ENCODE peak calls at places on chromosomes 6 and 20, in five cellular contexts. I is uterus, B is suprapubic skin, R is A549, V is HepG2. O is an unnamed sample.
A peak's percentile ranks its signal among the peaks of the same experiment; 100 is the strongest.

GRCh38 chr20:56610098-56610497 is 19.0 kb upstream of the TFAP2C start:
- DNase-seq in B (no peak), V (no peak), I (no peak), R (no peak), O (no peak)

GRCh38 chr20:58721951-58722371 is 29.4 kb downstream of the NPEPL1 start:
- DNase-seq in B (peak; percentile 74), I (no peak), R (no peak), V (no peak), O (peak; percentile 52)

GRCh38 chr6:46985943-46986342 is 56.2 kb downstream of the ADGRF1 start:
- DNase-seq in V (no peak), B (no peak), I (no peak), R (no peak), O (no peak)

GRCh38 chr6:7590918-7591302 is 912 bp downstream of the SNRNP48 start:
- DNase-seq in R (no peak), B (no peak), V (peak; percentile 30), I (no peak), O (peak; percentile 21)

GRCh38 chr6:40755046-40755681 is 168.0 kb upstream of the LRFN2 start:
- DNase-seq in R (no peak), B (no peak), V (no peak), I (peak; percentile 74), O (no peak)

GRCh38 chr20:32752458-32753250 is 9.4 kb upstream of the COMMD7 start:
- DNase-seq in B (no peak), R (no peak), I (no peak), V (no peak), O (no peak)

GRCh38 chr6:54716869-54717268 is 129.7 kb upstream of the FAM83B start:
- DNase-seq in V (no peak), B (no peak), R (no peak), I (no peak), O (no peak)

GRCh38 chr6:72746276-72746675 is 124.4 kb downstream of the KCNQ5 start:
- DNase-seq in V (no peak), I (no peak), B (no peak), R (peak; percentile 5), O (no peak)

GRCh38 chr6:140485740-140486467 is 1111.5 kb upstream of the CITED2 start:
- DNase-seq in I (peak; percentile 56), B (no peak), R (peak; percentile 69), V (no peak), O (no peak)

GRCh38 chr6:53065266-53066058 is at the start of gene FBXO9:
- DNase-seq in R (peak; percentile 58), B (peak; percentile 82), I (peak; percentile 52), V (peak; percentile 58), O (peak; percentile 43)

GRCh38 chr20:38473353-38473795 is 731 bp downstream of the RALGAPB start:
- DNase-seq in I (no peak), R (peak; percentile 25), B (no peak), V (peak; percentile 67), O (no peak)

GRCh38 chr6:113184291-113184690 is 672.9 kb upstream of the MARCKS start:
- DNase-seq in R (peak; percentile 5), V (no peak), B (no peak), I (no peak), O (no peak)

GRCh38 chr20:47392015-47392720 is 35.7 kb upstream of the ZMYND8 start:
- DNase-seq in B (no peak), R (peak; percentile 99), I (no peak), V (peak; percentile 71), O (peak; percentile 30)

GRCh38 chr6:135185483-135185882 is 4.4 kb downstream of the MYB start:
- DNase-seq in B (no peak), V (no peak), R (no peak), I (no peak), O (no peak)

GRCh38 chr6:136181858-136182257 is 68.3 kb downstream of the MTFR2 start:
- DNase-seq in V (no peak), B (no peak), I (no peak), R (no peak), O (no peak)

GRCh38 chr20:61494763-61495595 is 242.9 kb downstream of the CDH4 start:
- DNase-seq in I (no peak), R (no peak), B (peak; percentile 64), V (no peak), O (no peak)

GRCh38 chr6:53361549-53362031 is 12.8 kb upstream of the ELOVL5 start:
- DNase-seq in V (no peak), R (peak; percentile 27), B (no peak), I (no peak), O (no peak)

GRCh38 chr20:2296545-2297351 is 947 bp downstream of the TGM3 start:
- DNase-seq in B (no peak), R (no peak), V (no peak), I (no peak), O (no peak)

GRCh38 chr6:56827908-56828649 is 126.8 kb upstream of the BEND6 start:
- DNase-seq in V (no peak), I (no peak), R (no peak), B (no peak), O (no peak)

DNA sequence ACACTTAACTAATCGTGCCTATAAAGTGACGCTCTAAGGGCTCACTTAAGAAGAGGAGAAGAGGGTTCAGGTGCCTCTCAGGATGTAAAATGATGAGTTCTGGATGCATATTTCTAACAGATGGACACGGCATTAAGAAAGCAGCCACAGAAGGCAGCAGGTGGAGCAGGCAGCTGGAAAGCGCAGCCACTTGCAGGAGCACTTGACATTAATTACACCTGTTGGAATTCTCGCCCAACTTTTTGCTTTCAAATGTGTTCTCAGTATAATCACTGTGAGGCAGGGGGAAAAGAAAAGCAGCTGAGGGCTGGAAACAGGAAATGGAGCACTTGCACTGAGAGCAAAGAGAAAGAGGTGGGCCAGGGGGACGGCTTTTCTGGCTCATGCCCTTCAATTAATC is 164.2 kb downstream of the NKAIN2 start:
- DNase-seq in B (no peak), R (no peak), V (no peak), I (no peak), O (no peak)
- H3K27ac ChIP-seq in B (no peak overlapping the region), R (no peak overlapping the region), V (no peak overlapping the region), I (no peak overlapping the region), O (no peak overlapping the region)

GRCh38 chr6:89414215-89414614 is 2.1 kb upstream of the RRAGD start:
- DNase-seq in V (peak; percentile 79), B (no peak), I (no peak), R (no peak), O (no peak)

GRCh38 chr6:89411269-89412070 is 603 bp downstream of the RRAGD start:
- DNase-seq in R (no peak), I (peak; percentile 22), V (no peak), B (peak; percentile 81), O (peak; percentile 73)

GRCh38 chr6:89413006-89413400 is 930 bp upstream of the RRAGD start:
- DNase-seq in R (no peak), I (no peak), B (no peak), V (no peak), O (peak; percentile 10)

GRCh38 chr6:89411019-89411268 is 1.1 kb downstream of the RRAGD start:
- DNase-seq in V (no peak), B (no peak), I (peak; percentile 20), R (no peak), O (no peak)

DNA sequence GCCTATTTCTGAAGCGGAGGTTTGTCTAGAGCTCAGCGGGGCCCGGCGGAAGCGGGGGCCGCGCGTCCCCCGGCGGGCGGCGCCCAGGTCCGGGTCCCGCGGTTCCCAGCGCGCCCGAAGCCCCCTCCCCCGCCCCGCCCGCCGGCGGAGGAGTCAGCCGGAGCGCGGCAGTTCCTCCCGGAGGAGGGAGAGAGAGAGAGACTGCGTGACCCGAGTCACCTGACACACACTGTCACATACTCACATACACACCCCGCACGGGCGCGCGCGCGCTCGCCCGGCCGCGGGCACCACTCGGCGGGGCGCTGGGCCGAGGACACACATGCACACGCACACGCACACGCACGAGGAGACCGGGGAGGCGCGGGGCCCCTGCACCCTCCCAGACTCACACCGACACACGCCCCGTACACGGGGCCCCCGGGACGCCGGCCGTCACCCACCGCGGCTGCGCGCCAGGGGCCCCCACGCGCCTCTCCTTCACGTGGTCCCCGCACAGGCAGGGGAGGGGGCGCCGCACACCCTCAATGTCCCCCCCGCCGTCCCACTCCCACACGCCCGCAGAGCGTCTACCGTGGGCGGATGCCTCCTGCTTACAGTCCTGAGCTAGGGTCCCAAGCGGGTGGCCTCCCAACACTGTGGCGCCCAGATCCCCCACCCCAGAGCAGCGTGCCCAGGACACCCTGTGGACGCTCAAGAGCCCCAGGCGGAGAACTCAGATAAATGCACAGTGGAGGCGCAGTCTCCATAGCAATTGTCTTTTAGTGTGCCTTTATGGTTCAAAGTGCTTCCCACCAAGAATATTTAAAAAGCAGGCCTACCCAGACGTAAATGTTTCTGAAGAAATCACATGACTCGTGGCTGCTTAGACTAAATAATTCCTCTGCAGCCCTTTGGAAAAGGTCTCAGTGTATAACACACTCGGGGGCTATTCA is at the start of gene RRAGD:
- DNase-seq in R (peak; percentile 12), B (peak; percentile 83), V (no peak), I (peak; percentile 35), O (peak; percentile 82)
- TF ChIP-seq POLR2A in R (no peak), B (no peak), V (no peak), I (no peak), O (peak; percentile 93)

DNA sequence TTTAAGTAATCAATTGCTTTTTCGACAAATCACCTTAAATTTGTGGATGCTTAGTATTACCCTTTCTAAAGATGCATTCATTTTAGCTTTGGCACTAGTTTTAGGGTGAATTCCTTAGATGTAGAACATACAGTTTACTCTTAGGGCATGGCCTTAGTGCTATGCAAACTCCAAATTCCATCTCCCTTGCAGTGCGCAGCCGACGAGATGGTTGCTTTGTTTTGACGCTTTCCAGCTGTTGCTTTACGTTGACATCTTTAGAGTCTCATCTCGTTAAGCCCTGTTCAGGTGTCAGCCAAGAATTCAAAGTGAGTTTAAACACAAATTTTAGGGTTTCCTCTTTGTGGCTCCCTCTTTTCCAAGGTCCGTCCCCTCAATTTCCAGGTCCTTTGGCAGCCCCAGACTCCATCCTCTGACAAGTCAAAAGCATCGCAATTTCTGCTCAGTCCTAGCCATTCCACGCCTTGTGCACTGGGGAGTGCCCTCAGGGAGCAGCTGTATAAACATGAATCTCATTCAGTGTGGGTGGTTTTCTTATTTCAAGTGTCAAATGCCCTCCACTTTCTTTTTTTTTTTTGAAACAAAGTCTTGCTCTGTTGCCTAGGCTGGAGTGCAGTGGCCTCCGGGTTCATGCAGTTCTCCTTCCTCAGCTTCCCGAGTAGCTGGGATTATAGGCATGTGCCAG is 14.1 kb upstream of the MAK start:
- DNase-seq in R (no peak), V (no peak), B (no peak), I (no peak), O (no peak)
- H3K4me1 ChIP-seq in R (no peaks in the 10 kb centered on the region), V (no peaks in the 10 kb centered on the region), B (peaks cover 3% of the 10 kb centered on the region), I (no peaks in the 10 kb centered on the region), O (no peaks in the 10 kb centered on the region)

GRCh38 chr6:169966312-169967181 is 215.1 kb downstream of the ERMARD start:
- DNase-seq in V (no peak), B (peak; percentile 69), I (no peak), R (no peak), O (no peak)

GRCh38 chr6:169965657-169966311 is 214.4 kb downstream of the ERMARD start:
- DNase-seq in I (no peak), B (peak; percentile 71), R (no peak), V (no peak), O (no peak)

GRCh38 chr6:169963581-169964297 is 212.3 kb downstream of the ERMARD start:
- DNase-seq in I (no peak), R (no peak), B (peak; percentile 52), V (no peak), O (no peak)

GRCh38 chr6:169964440-169965212 is 213.2 kb downstream of the ERMARD start:
- DNase-seq in R (no peak), I (no peak), V (no peak), B (peak; percentile 56), O (no peak)

DNA sequence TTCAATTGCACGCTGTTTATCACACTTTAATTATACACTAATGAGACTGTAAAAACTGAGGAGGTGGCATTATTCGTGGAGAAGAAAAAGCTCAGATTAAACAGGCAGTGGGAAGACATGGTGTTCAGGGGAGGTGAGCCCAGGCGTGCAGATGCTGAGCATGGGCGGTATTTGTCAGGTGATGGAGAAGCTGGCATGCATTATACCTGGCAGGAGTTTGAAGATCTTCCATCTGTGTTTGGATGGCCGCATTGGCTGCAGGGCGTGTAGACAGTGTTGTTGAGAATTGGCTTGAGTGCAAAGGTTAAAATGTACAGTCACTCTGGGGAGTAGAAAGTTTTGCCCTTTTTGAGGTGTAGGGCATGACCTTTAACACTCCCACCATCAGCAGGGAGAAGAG is 213.8 kb downstream of the ERMARD start:
- DNase-seq in R (no peak), I (no peak), V (no peak), B (peak; percentile 38), O (no peak)
- H3K27ac ChIP-seq in R (no peak overlapping the region), I (no peak overlapping the region), V (no peak overlapping the region), B (no peak overlapping the region), O (no peak overlapping the region)